ENCODE peak calls at places on chromosomes 16 and 17, in four cellular contexts. One of them, this sample, is unnamed.

GRCh38 chr16:84451781-84452180 is 52.7 kb downstream of the MEAK7 start:
- DNase-seq in vagina: no peak
- DNase-seq in gastrocnemius medialis: no peak
- DNase-seq in OCI-LY7: no peak
- DNase-seq in this sample: no peak

GRCh38 chr16:19774024-19774423 is 56.0 kb downstream of the IQCK start:
- DNase-seq in vagina: no peak
- DNase-seq in gastrocnemius medialis: no peak
- DNase-seq in OCI-LY7: no peak
- DNase-seq in this sample: no peak

GRCh38 chr16:87317766-87318121 is 552 bp upstream of the C16orf95 start:
- DNase-seq in vagina: no peak
- DNase-seq in gastrocnemius medialis: peak; percentile 51
- DNase-seq in OCI-LY7: peak; percentile 63
- DNase-seq in this sample: peak; percentile 75

GRCh38 chr17:32498362-32498761 is 11.6 kb downstream of the CDK5R1 start:
- DNase-seq in vagina: no peak
- DNase-seq in gastrocnemius medialis: no peak
- DNase-seq in OCI-LY7: no peak
- DNase-seq in this sample: no peak

GRCh38 chr17:6000426-6000825 is 69.8 kb upstream of the WSCD1 start:
- DNase-seq in vagina: no peak
- DNase-seq in gastrocnemius medialis: no peak
- DNase-seq in OCI-LY7: no peak
- DNase-seq in this sample: no peak

GRCh38 chr16:11080327-11080967 is 136.1 kb downstream of the CLEC16A start:
- DNase-seq in vagina: no peak
- DNase-seq in gastrocnemius medialis: no peak
- DNase-seq in OCI-LY7: no peak
- DNase-seq in this sample: peak; percentile 34

GRCh38 chr16:85983064-85983463 is 84.1 kb downstream of the IRF8 start:
- DNase-seq in vagina: no peak
- DNase-seq in gastrocnemius medialis: no peak
- DNase-seq in OCI-LY7: no peak
- DNase-seq in this sample: no peak

GRCh38 chr17:71633391-71633849 is 487.4 kb upstream of the SOX9 start:
- DNase-seq in vagina: no peak
- DNase-seq in gastrocnemius medialis: no peak
- DNase-seq in OCI-LY7: no peak
- DNase-seq in this sample: no peak

GRCh38 chr16:25108054-25108453 is 3.5 kb upstream of the LCMT1 start:
- DNase-seq in vagina: no peak
- DNase-seq in gastrocnemius medialis: no peak
- DNase-seq in OCI-LY7: peak; percentile 73
- DNase-seq in this sample: peak; percentile 65

GRCh38 chr16:3444032-3444388 is 530 bp downstream of the NAA60 start:
- DNase-seq in vagina: no peak
- DNase-seq in gastrocnemius medialis: no peak
- DNase-seq in OCI-LY7: peak; percentile 51
- DNase-seq in this sample: peak; percentile 63

GRCh38 chr16:88881090-88881580 is 14.7 kb upstream of the PABPN1L start:
- DNase-seq in vagina: no peak
- DNase-seq in gastrocnemius medialis: no peak
- DNase-seq in OCI-LY7: no peak
- DNase-seq in this sample: no peak

GRCh38 chr16:68097088-68097487 is 11.9 kb downstream of the NFATC3 start:
- DNase-seq in vagina: no peak
- DNase-seq in gastrocnemius medialis: no peak
- DNase-seq in OCI-LY7: no peak
- DNase-seq in this sample: no peak

GRCh38 chr16:3249451-3249850 is 7.0 kb downstream of the MEFV start:
- DNase-seq in vagina: no peak
- DNase-seq in gastrocnemius medialis: no peak
- DNase-seq in OCI-LY7: no peak
- DNase-seq in this sample: no peak

GRCh38 chr16:70395345-70395901 is 43.5 kb downstream of the ST3GAL2 start:
- DNase-seq in vagina: no peak
- DNase-seq in gastrocnemius medialis: peak; percentile 65
- DNase-seq in OCI-LY7: peak; percentile 76
- DNase-seq in this sample: peak; percentile 21

GRCh38 chr17:63430223-63430622 is 15.9 kb downstream of the CYB561 start:
- DNase-seq in vagina: no peak
- DNase-seq in gastrocnemius medialis: no peak
- DNase-seq in OCI-LY7: no peak
- DNase-seq in this sample: no peak
- H3K4me1 ChIP-seq in vagina: peaks cover 36% of the 10 kb centered on the region
- H3K4me1 ChIP-seq in gastrocnemius medialis: peaks cover 8% of the 10 kb centered on the region
- H3K4me1 ChIP-seq in OCI-LY7: peaks cover 14% of the 10 kb centered on the region
- H3K4me1 ChIP-seq in this sample: no peaks in the 10 kb centered on the region

GRCh38 chr16:74560912-74561311 is 46.0 kb downstream of the GLG1 start:
- DNase-seq in vagina: no peak
- DNase-seq in gastrocnemius medialis: no peak
- DNase-seq in OCI-LY7: no peak
- DNase-seq in this sample: no peak

GRCh38 chr16:74556375-74556922 is 50.5 kb downstream of the GLG1 start:
- DNase-seq in vagina: no peak
- DNase-seq in gastrocnemius medialis: no peak
- DNase-seq in OCI-LY7: no peak
- DNase-seq in this sample: no peak

GRCh38 chr16:74561626-74562025 is 45.3 kb downstream of the GLG1 start:
- DNase-seq in vagina: no peak
- DNase-seq in gastrocnemius medialis: no peak
- DNase-seq in OCI-LY7: no peak
- DNase-seq in this sample: no peak

GRCh38 chr16:74557275-74557674 is 49.6 kb downstream of the GLG1 start:
- DNase-seq in vagina: no peak
- DNase-seq in gastrocnemius medialis: no peak
- DNase-seq in OCI-LY7: no peak
- DNase-seq in this sample: no peak

GRCh38 chr16:74558873-74559272 is 48.0 kb downstream of the GLG1 start:
- DNase-seq in vagina: no peak
- DNase-seq in gastrocnemius medialis: no peak
- DNase-seq in OCI-LY7: no peak
- DNase-seq in this sample: no peak
- H3K27ac ChIP-seq in vagina: no peak overlapping the region
- H3K27ac ChIP-seq in gastrocnemius medialis: no peak overlapping the region
- H3K27ac ChIP-seq in OCI-LY7: no peak overlapping the region
- H3K27ac ChIP-seq in this sample: no peak overlapping the region

GRCh38 chr17:4741544-4741943 is 1.8 kb upstream of the CXCL16 start:
- DNase-seq in vagina: no peak
- DNase-seq in gastrocnemius medialis: no peak
- DNase-seq in OCI-LY7: no peak
- DNase-seq in this sample: no peak

GRCh38 chr17:4738136-4739121 is 1.2 kb upstream of the ZMYND15 start:
- DNase-seq in vagina: no peak
- DNase-seq in gastrocnemius medialis: no peak
- DNase-seq in OCI-LY7: no peak
- DNase-seq in this sample: peak; percentile 43

GRCh38 chr17:4739122-4740024 is at the start of the genes CXCL16 and ZMYND15:
- DNase-seq in vagina: no peak
- DNase-seq in gastrocnemius medialis: peak; percentile 19
- DNase-seq in OCI-LY7: peak; percentile 70
- DNase-seq in this sample: peak; percentile 44

GRCh38 chr17:4740584-4740983 is 856 bp upstream of the CXCL16 start:
- DNase-seq in vagina: no peak
- DNase-seq in gastrocnemius medialis: no peak
- DNase-seq in OCI-LY7: no peak
- DNase-seq in this sample: no peak

GRCh38 chr17:4740025-4740351 is 260 bp upstream of the CXCL16 start:
- DNase-seq in vagina: no peak
- DNase-seq in gastrocnemius medialis: no peak
- DNase-seq in OCI-LY7: no peak
- DNase-seq in this sample: no peak
- H3K4me1 ChIP-seq in vagina: peaks cover 19% of the 10 kb centered on the region
- H3K4me1 ChIP-seq in gastrocnemius medialis: peaks cover 15% of the 10 kb centered on the region
- H3K4me1 ChIP-seq in OCI-LY7: peaks cover 6% of the 10 kb centered on the region
- H3K4me1 ChIP-seq in this sample: peaks cover 21% of the 10 kb centered on the region

DNA sequence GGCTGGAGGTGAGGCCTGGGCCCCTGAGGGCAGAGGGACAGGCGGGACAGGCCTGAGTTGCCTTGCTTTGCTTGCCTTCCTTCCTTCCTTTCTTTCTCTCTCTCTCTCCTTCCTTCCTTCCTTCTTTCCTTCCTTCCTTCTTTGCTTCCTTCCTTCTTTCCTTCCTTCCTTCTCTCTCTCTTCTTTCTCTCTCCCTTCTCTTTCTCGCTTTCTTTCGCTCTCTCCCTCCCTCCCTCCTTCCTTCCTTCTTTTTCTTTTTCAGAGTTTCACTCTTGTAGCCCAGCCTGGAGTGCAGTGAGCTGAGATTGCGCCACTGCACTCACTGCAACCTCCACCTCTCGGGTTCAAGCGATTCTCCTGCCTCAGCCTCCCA is 17.9 kb downstream of the FOXJ1 start:
- DNase-seq in vagina: no peak
- DNase-seq in gastrocnemius medialis: no peak
- DNase-seq in OCI-LY7: no peak
- DNase-seq in this sample: no peak
- H3K27ac ChIP-seq in vagina: no peak overlapping the region
- H3K27ac ChIP-seq in gastrocnemius medialis: no peak overlapping the region
- H3K27ac ChIP-seq in OCI-LY7: no peak overlapping the region
- H3K27ac ChIP-seq in this sample: no peak overlapping the region

GRCh38 chr17:74218436-74218835 is 5.1 kb downstream of the TTYH2 start:
- DNase-seq in vagina: no peak
- DNase-seq in gastrocnemius medialis: no peak
- DNase-seq in OCI-LY7: no peak
- DNase-seq in this sample: no peak
- H3K4me1 ChIP-seq in vagina: peaks cover 15% of the 10 kb centered on the region
- H3K4me1 ChIP-seq in gastrocnemius medialis: peaks cover 38% of the 10 kb centered on the region
- H3K4me1 ChIP-seq in OCI-LY7: peaks cover 41% of the 10 kb centered on the region
- H3K4me1 ChIP-seq in this sample: peaks cover 25% of the 10 kb centered on the region

DNA sequence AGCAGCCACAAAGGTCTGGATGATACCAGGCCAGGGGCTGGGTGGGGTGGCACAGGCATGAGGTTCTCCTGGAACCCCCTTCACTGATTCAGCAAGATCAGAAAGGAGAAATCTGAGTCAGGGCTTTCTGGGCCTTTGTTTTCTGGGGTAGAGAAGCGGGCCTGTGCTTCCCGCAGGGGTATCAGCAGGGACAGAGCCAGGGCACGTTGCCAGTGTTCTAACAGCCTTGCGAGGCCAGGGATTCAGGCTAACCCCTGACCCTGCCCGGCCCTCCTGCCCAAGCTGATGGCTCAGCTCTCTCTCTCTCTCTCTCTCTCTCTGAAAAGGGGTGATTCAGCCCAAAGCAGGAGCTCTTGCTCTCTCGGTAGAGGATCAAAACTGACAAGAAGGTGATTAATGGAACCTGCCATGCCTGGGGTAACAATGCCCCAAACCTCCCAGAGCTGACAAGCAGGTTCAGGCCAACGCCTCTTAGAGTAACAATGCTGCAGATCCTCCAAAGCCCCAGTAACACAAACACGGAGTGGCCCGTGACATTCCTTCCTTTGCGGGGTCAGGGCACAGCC is 2.0 kb upstream of the KRT13 start:
- DNase-seq in vagina: no peak
- DNase-seq in gastrocnemius medialis: no peak
- DNase-seq in OCI-LY7: no peak
- DNase-seq in this sample: no peak
- H3K27ac ChIP-seq in vagina: peak overlapping the region; percentile 63
- H3K27ac ChIP-seq in gastrocnemius medialis: no peak overlapping the region
- H3K27ac ChIP-seq in OCI-LY7: no peak overlapping the region
- H3K27ac ChIP-seq in this sample: no peak overlapping the region

DNA sequence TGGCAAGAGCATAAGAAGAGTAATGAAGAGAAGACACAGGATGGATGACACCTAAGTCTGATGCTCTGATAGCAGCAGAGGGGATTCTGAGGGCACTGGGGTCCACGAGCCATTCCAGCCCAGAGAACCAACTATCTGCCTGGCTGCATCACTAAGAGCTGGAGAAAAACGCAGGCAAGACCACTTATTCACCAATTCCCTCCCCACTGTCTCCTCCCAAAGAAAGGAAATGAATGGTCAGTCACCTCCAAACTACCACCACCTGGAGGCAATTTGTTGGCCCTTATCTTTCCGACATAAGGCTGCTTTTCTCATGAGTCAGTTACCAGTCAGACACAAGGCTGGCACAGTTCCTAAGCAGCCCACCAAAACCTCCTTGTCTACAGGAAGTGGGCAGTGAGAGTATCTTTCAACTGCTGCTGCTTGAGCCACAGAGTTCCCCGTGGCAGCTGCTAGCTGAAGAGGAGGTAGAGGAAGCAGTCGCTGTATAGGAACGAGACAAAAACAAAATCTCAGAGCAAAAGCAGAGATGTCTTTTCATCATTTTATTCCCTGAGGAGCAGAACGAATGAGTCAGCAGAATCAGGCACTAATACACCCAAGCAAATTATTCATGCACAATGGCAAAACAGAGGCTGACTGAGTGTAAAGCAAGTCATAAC is 111.1 kb downstream of the SMG6 start:
- DNase-seq in vagina: no peak
- DNase-seq in gastrocnemius medialis: no peak
- DNase-seq in OCI-LY7: peak; percentile 66
- DNase-seq in this sample: peak; percentile 82
- H3K4me1 ChIP-seq in vagina: peaks cover 47% of the 10 kb centered on the region
- H3K4me1 ChIP-seq in gastrocnemius medialis: peaks cover 40% of the 10 kb centered on the region
- H3K4me1 ChIP-seq in OCI-LY7: peaks cover 11% of the 10 kb centered on the region
- H3K4me1 ChIP-seq in this sample: peaks cover 13% of the 10 kb centered on the region

GRCh38 chr17:39677072-39677471 is 8.8 kb downstream of the PNMT start:
- DNase-seq in vagina: no peak
- DNase-seq in gastrocnemius medialis: no peak
- DNase-seq in OCI-LY7: no peak
- DNase-seq in this sample: no peak
- H3K27ac ChIP-seq in vagina: no peak overlapping the region
- H3K27ac ChIP-seq in gastrocnemius medialis: peak overlapping the region; percentile 92
- H3K27ac ChIP-seq in OCI-LY7: no peak overlapping the region
- H3K27ac ChIP-seq in this sample: no peak overlapping the region

DNA sequence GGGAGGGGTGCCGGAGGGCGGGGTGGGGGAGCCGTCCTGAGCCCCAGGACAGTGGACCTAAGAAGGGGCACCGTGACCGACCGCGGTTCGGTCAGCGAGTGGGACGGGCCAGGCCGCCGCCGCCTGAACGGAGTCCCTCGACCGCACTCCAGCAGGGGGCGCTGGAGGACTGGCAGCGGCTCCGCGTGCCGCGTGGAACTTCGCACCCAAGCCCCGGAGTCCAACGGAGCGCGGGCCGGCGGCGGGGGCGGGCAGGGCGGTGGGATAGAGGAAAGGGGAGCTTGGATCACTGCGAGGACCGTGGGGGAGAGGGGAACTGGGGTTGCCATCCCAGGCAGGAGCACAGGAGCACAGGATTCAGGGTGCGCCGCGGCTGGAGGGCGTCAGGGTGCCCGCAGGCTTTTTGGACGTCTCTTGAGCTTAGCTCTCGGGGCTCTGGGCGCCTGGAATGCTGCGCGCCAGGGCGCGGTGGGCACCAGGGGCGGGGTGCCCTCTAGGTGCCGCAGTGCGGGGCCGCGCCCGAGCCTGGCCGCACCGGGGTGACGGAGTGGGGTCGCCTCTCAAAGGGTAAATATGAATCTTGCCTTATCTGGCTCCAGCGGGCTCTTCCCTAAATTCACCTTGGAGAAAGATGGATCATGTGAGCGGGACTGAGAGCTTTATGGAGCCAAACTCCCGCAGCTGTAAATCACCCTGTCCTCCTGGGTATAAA is 379 bp upstream of the OTOP2 start:
- DNase-seq in vagina: no peak
- DNase-seq in gastrocnemius medialis: peak; percentile 24
- DNase-seq in OCI-LY7: peak; percentile 59
- DNase-seq in this sample: peak; percentile 63
- H3K4me1 ChIP-seq in vagina: peaks cover 43% of the 10 kb centered on the region
- H3K4me1 ChIP-seq in gastrocnemius medialis: peaks cover 14% of the 10 kb centered on the region
- H3K4me1 ChIP-seq in OCI-LY7: no peaks in the 10 kb centered on the region
- H3K4me1 ChIP-seq in this sample: peaks cover 19% of the 10 kb centered on the region

GRCh38 chr17:50096758-50097157 is 1.6 kb downstream of the PDK2 start:
- DNase-seq in vagina: no peak
- DNase-seq in gastrocnemius medialis: no peak
- DNase-seq in OCI-LY7: no peak
- DNase-seq in this sample: no peak
- H3K27ac ChIP-seq in vagina: peak overlapping the region; percentile 84
- H3K27ac ChIP-seq in gastrocnemius medialis: peak overlapping the region; percentile 96
- H3K27ac ChIP-seq in OCI-LY7: no peak overlapping the region
- H3K27ac ChIP-seq in this sample: no peak overlapping the region